ENCODE peak calls at places on chromosomes 7 and 10, in seven cellular contexts. One of them, this sample, is unnamed.

GRCh38 chr7:39910108-39910869 is 39.8 kb upstream of the CDK13 start:
- DNase-seq in HCT116: no peak
- DNase-seq in A549: no peak
- DNase-seq in right lobe of liver: peak; percentile 41
- DNase-seq in BE2C: peak; percentile 59
- DNase-seq in breast epithelium: no peak
- DNase-seq in tibial nerve: no peak
- DNase-seq in this sample: no peak

GRCh38 chr7:44561962-44562621 is 11.6 kb downstream of the DDX56 start:
- DNase-seq in HCT116: no peak
- DNase-seq in A549: peak; percentile 69
- DNase-seq in right lobe of liver: peak; percentile 52
- DNase-seq in BE2C: no peak
- DNase-seq in breast epithelium: no peak
- DNase-seq in tibial nerve: no peak
- DNase-seq in this sample: peak; percentile 56

GRCh38 chr10:118373786-118374185 is 31.7 kb upstream of the FAM204A start:
- DNase-seq in HCT116: no peak
- DNase-seq in A549: no peak
- DNase-seq in right lobe of liver: no peak
- DNase-seq in BE2C: no peak
- DNase-seq in breast epithelium: no peak
- DNase-seq in tibial nerve: no peak
- DNase-seq in this sample: no peak

GRCh38 chr10:25026463-25026862 is 10.1 kb downstream of the THNSL1 start:
- DNase-seq in HCT116: no peak
- DNase-seq in A549: no peak
- DNase-seq in right lobe of liver: no peak
- DNase-seq in BE2C: no peak
- DNase-seq in breast epithelium: no peak
- DNase-seq in tibial nerve: no peak
- DNase-seq in this sample: no peak

GRCh38 chr7:142867398-142868187 is 12.7 kb downstream of the EPHB6 start:
- DNase-seq in HCT116: no peak
- DNase-seq in A549: no peak
- DNase-seq in right lobe of liver: no peak
- DNase-seq in BE2C: no peak
- DNase-seq in breast epithelium: no peak
- DNase-seq in tibial nerve: no peak
- DNase-seq in this sample: no peak

GRCh38 chr7:36278767-36279171 is 110.9 kb upstream of the ANLN start:
- DNase-seq in HCT116: no peak
- DNase-seq in A549: no peak
- DNase-seq in right lobe of liver: no peak
- DNase-seq in BE2C: peak; percentile 52
- DNase-seq in breast epithelium: no peak
- DNase-seq in tibial nerve: no peak
- DNase-seq in this sample: no peak

GRCh38 chr10:129941199-129942018 is 22.7 kb downstream of the EBF3 start:
- DNase-seq in HCT116: no peak
- DNase-seq in A549: no peak
- DNase-seq in right lobe of liver: no peak
- DNase-seq in BE2C: no peak
- DNase-seq in breast epithelium: no peak
- DNase-seq in tibial nerve: no peak
- DNase-seq in this sample: no peak

GRCh38 chr7:110607050-110607862 is 483.7 kb upstream of the LRRN3 start:
- DNase-seq in HCT116: no peak
- DNase-seq in A549: no peak
- DNase-seq in right lobe of liver: no peak
- DNase-seq in BE2C: no peak
- DNase-seq in breast epithelium: no peak
- DNase-seq in tibial nerve: no peak
- DNase-seq in this sample: no peak

GRCh38 chr10:31120392-31120791 is 88.7 kb upstream of the ZNF438 start:
- DNase-seq in HCT116: no peak
- DNase-seq in A549: no peak
- DNase-seq in right lobe of liver: no peak
- DNase-seq in BE2C: no peak
- DNase-seq in breast epithelium: no peak
- DNase-seq in tibial nerve: no peak
- DNase-seq in this sample: no peak

GRCh38 chr10:118278649-118279048 is 63.5 kb downstream of the FAM204A start:
- DNase-seq in HCT116: no peak
- DNase-seq in A549: no peak
- DNase-seq in right lobe of liver: no peak
- DNase-seq in BE2C: no peak
- DNase-seq in breast epithelium: no peak
- DNase-seq in tibial nerve: no peak
- DNase-seq in this sample: no peak

GRCh38 chr7:78489423-78489822 is 690.9 kb downstream of the PHTF2 start:
- DNase-seq in HCT116: no peak
- DNase-seq in A549: no peak
- DNase-seq in right lobe of liver: no peak
- DNase-seq in BE2C: no peak
- DNase-seq in breast epithelium: no peak
- DNase-seq in tibial nerve: no peak
- DNase-seq in this sample: no peak

DNA sequence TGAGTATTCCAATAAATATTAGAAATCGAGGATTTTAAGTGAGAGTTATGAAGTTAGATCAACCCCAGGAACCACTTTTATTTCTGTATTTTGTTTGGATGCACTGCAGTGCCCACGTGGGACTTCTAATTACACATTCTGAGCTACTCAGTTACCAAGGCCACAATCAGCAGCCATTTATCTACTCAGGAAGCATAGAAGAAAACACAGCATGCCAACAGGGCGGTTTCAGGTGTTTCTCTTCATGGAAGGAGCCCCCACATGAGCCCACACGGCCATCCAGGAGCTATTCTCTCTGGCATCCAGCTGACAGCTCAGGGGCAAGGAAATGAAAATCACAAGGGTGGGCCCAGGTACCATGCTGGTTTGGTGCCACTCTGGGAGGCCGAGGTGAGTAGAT is 266.5 kb upstream of the MKLN1 start:
- DNase-seq in HCT116: no peak
- DNase-seq in A549: no peak
- DNase-seq in right lobe of liver: no peak
- DNase-seq in BE2C: no peak
- DNase-seq in breast epithelium: no peak
- DNase-seq in tibial nerve: no peak
- DNase-seq in this sample: no peak
- H3K4me1 ChIP-seq in HCT116: no peaks in the 10 kb centered on the region
- H3K4me1 ChIP-seq in A549: peaks cover 40% of the 10 kb centered on the region
- H3K4me1 ChIP-seq in right lobe of liver: peaks cover 37% of the 10 kb centered on the region
- H3K4me1 ChIP-seq in BE2C: peaks cover 5% of the 10 kb centered on the region
- H3K4me1 ChIP-seq in breast epithelium: peaks cover under 1% of the 10 kb centered on the region
- H3K4me1 ChIP-seq in tibial nerve: peaks cover 27% of the 10 kb centered on the region
- H3K4me1 ChIP-seq in this sample: peaks cover 23% of the 10 kb centered on the region

GRCh38 chr10:88810196-88810961 is 7.8 kb downstream of the LIPM start:
- DNase-seq in HCT116: peak; percentile 60
- DNase-seq in A549: peak; percentile 31
- DNase-seq in right lobe of liver: no peak
- DNase-seq in BE2C: peak; percentile 24
- DNase-seq in breast epithelium: no peak
- DNase-seq in tibial nerve: peak; percentile 32
- DNase-seq in this sample: no peak
- TF ChIP-seq CTCF in HCT116: peak; percentile 86
- TF ChIP-seq CTCF in A549: peak; percentile 81
- TF ChIP-seq CTCF in right lobe of liver: peak; percentile 78
- TF ChIP-seq CTCF in BE2C: peak; percentile 83
- TF ChIP-seq CTCF in breast epithelium: peak; percentile 41
- TF ChIP-seq CTCF in tibial nerve: peak; percentile 32
- TF ChIP-seq CTCF in this sample: peak; percentile 50

DNA sequence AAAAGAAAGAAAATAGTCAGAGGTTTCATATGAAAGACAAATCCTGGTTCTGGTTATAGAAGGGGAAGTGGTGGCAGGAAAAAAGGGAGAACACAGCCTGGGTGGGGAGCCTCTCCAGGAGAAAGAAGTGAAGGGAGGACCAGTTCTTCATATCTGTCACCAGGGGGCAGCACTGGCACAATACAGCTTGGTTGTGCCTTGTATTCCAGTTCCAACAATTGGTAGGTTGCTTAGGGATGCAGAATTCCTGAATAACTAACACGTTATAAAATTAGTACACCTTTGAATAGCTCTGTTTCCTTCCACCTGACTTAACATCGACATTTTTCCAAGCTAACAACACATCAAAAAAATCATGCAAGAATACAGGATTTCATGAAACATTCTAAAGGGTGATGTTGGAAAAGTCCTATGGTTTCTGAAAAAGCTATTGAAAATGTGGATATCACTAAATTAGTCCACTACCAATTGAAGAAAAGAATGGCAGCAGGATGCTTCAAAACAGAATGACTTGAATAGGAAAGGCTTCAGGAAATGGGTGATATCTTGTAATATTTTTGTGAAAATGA is 52.9 kb downstream of the CYP26A1 start:
- DNase-seq in HCT116: peak; percentile 39
- DNase-seq in A549: no peak
- DNase-seq in right lobe of liver: no peak
- DNase-seq in BE2C: no peak
- DNase-seq in breast epithelium: no peak
- DNase-seq in tibial nerve: no peak
- DNase-seq in this sample: no peak
- H3K4me3 ChIP-seq in HCT116: no peak overlapping the region
- H3K4me3 ChIP-seq in A549: no peak overlapping the region
- H3K4me3 ChIP-seq in right lobe of liver: no peak overlapping the region
- H3K4me3 ChIP-seq in BE2C: no peak overlapping the region
- H3K4me3 ChIP-seq in breast epithelium: no peak overlapping the region
- H3K4me3 ChIP-seq in tibial nerve: no peak overlapping the region
- H3K4me3 ChIP-seq in this sample: no peak overlapping the region

DNA sequence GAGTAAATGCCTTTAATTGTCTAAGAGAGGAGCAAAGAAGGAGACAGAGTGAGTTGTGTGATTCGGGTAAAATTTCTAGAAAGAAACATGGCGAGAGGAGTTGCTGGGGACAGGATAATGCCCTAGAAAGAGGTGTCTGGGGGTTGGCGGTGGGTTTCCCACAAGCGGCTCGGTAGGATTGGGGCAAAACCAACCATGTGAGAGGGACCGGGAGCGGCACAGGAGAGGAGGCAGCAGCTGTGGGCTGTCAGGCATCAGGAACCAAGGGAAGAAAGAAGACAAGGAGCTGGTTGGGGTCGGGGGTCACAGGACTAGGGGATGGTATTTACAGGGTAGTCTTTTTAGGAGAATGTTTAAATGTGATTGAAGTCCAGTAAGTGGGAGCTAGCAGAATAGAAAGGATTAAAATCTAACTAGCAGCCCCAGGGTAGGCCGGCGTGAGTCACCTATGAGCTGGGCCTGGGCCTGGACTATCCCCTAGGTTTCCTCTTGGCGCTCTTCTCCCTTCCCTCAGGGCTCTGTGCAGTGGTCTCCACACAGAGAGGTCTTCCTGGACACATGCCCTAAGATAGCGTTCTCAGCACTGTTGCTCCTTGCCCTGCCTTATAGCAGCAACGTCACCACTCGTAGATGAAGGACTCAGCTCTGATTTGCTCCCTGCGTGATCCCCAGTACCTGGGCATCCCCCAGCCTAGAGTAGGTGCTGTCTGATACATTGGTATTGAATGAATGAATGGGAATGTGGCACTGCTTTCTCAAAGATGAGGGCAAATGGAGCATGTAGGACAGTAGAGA is 32.6 kb downstream of the IKZF1 start:
- DNase-seq in HCT116: no peak
- DNase-seq in A549: no peak
- DNase-seq in right lobe of liver: no peak
- DNase-seq in BE2C: no peak
- DNase-seq in breast epithelium: no peak
- DNase-seq in tibial nerve: no peak
- DNase-seq in this sample: no peak
- H3K4me1 ChIP-seq in HCT116: no peaks in the 10 kb centered on the region
- H3K4me1 ChIP-seq in A549: no peaks in the 10 kb centered on the region
- H3K4me1 ChIP-seq in right lobe of liver: no peaks in the 10 kb centered on the region
- H3K4me1 ChIP-seq in BE2C: peaks cover 11% of the 10 kb centered on the region
- H3K4me1 ChIP-seq in breast epithelium: no peaks in the 10 kb centered on the region
- H3K4me1 ChIP-seq in tibial nerve: no peaks in the 10 kb centered on the region
- H3K4me1 ChIP-seq in this sample: no peaks in the 10 kb centered on the region

DNA sequence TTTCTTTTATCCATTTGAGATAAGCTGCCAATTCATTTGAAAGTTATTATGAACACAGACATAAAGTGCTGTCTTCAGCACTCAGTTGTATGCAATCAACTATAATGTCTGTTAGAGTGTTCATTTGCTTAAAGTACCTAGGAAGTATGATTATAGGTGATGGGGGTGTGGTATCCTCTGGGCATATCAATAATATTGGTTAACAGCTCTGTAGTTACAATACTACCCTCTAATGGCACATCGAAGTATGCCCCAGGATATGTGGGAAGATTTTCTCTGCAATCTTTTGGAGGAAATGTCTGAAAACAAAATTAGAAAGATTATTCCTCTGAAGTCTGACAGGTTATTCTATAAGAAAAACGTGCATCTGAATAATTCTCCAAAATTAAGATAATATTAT is 429.7 kb downstream of the ARL4A start:
- DNase-seq in HCT116: peak; percentile 18
- DNase-seq in A549: peak; percentile 15
- DNase-seq in right lobe of liver: no peak
- DNase-seq in BE2C: no peak
- DNase-seq in breast epithelium: no peak
- DNase-seq in tibial nerve: no peak
- DNase-seq in this sample: no peak
- TF ChIP-seq CTCF in HCT116: peak; percentile 67
- TF ChIP-seq CTCF in A549: peak; percentile 71
- TF ChIP-seq CTCF in right lobe of liver: peak; percentile 63
- TF ChIP-seq CTCF in BE2C: peak; percentile 20
- TF ChIP-seq CTCF in breast epithelium: no peak
- TF ChIP-seq CTCF in tibial nerve: peak; percentile 15
- TF ChIP-seq CTCF in this sample: no peak

This sample was measured in mucosa of descending colon.